ENCODE peak calls at places on chromosomes 12 and 14, in seven cellular contexts. One of them, this sample, is unnamed.

GRCh38 chr14:83779266-83779665 is 1750.7 kb upstream of the FLRT2 start:
- DNase-seq in neural progenitor cell: no peak
- DNase-seq in right lobe of liver: no peak
- DNase-seq in pancreas: no peak
- DNase-seq in A549: no peak
- DNase-seq in K562: no peak
- DNase-seq in stomach: no peak
- DNase-seq in this sample: no peak

GRCh38 chr14:58777541-58777979 is 139.8 kb downstream of the DACT1 start:
- DNase-seq in stomach: no peak
- DNase-seq in pancreas: no peak
- DNase-seq in A549: no peak
- DNase-seq in neural progenitor cell: peak
- DNase-seq in K562: no peak
- DNase-seq in right lobe of liver: no peak
- DNase-seq in this sample: no peak

GRCh38 chr12:105736498-105736897 is 402.3 kb downstream of the NUAK1 start:
- DNase-seq in neural progenitor cell: peak
- DNase-seq in K562: no peak
- DNase-seq in stomach: no peak
- DNase-seq in A549: no peak
- DNase-seq in right lobe of liver: no peak
- DNase-seq in pancreas: no peak
- DNase-seq in this sample: no peak

GRCh38 chr14:73394317-73394716 is 64.0 kb downstream of the NUMB start:
- DNase-seq in K562: no peak
- DNase-seq in neural progenitor cell: no peak
- DNase-seq in pancreas: no peak
- DNase-seq in stomach: no peak
- DNase-seq in A549: no peak
- DNase-seq in right lobe of liver: no peak
- DNase-seq in this sample: no peak

GRCh38 chr14:26286806-26287205 is 311.0 kb downstream of the NOVA1 start:
- DNase-seq in stomach: no peak
- DNase-seq in pancreas: no peak
- DNase-seq in K562: no peak
- DNase-seq in neural progenitor cell: no peak
- DNase-seq in right lobe of liver: no peak
- DNase-seq in A549: no peak
- DNase-seq in this sample: no peak

GRCh38 chr14:75578786-75579781 is 664 bp downstream of the FLVCR2 start:
- DNase-seq in neural progenitor cell: no peak
- DNase-seq in right lobe of liver: peak
- DNase-seq in stomach: no peak
- DNase-seq in A549: peak
- DNase-seq in pancreas: no peak
- DNase-seq in K562: no peak
- DNase-seq in this sample: peak

GRCh38 chr14:51546603-51547258 is 105.0 kb upstream of the FRMD6 start:
- DNase-seq in stomach: no peak
- DNase-seq in pancreas: no peak
- DNase-seq in A549: no peak
- DNase-seq in right lobe of liver: no peak
- DNase-seq in K562: no peak
- DNase-seq in neural progenitor cell: no peak
- DNase-seq in this sample: no peak

GRCh38 chr14:94542111-94542810 is 19.0 kb upstream of the SERPINA4 start:
- DNase-seq in stomach: no peak
- DNase-seq in neural progenitor cell: no peak
- DNase-seq in A549: no peak
- DNase-seq in pancreas: no peak
- DNase-seq in K562: no peak
- DNase-seq in right lobe of liver: no peak
- DNase-seq in this sample: no peak

GRCh38 chr12:8779862-8780261 is 42.6 kb upstream of the A2ML1 start:
- DNase-seq in stomach: no peak
- DNase-seq in right lobe of liver: no peak
- DNase-seq in neural progenitor cell: no peak
- DNase-seq in A549: no peak
- DNase-seq in pancreas: no peak
- DNase-seq in K562: no peak
- DNase-seq in this sample: no peak

GRCh38 chr14:76829650-76830421 is 3.6 kb downstream of the LRRC74A start:
- DNase-seq in stomach: peak
- DNase-seq in A549: no peak
- DNase-seq in pancreas: peak
- DNase-seq in right lobe of liver: no peak
- DNase-seq in neural progenitor cell: peak
- DNase-seq in K562: no peak
- DNase-seq in this sample: no peak

GRCh38 chr12:109592905-109593272 is 19.3 kb downstream of the MVK start:
- DNase-seq in neural progenitor cell: no peak
- DNase-seq in stomach: no peak
- DNase-seq in pancreas: no peak
- DNase-seq in right lobe of liver: no peak
- DNase-seq in A549: no peak
- DNase-seq in K562: no peak
- DNase-seq in this sample: no peak

GRCh38 chr12:43982544-43982943 is 146.7 kb downstream of the TMEM117 start:
- DNase-seq in pancreas: no peak
- DNase-seq in K562: no peak
- DNase-seq in neural progenitor cell: no peak
- DNase-seq in right lobe of liver: no peak
- DNase-seq in stomach: no peak
- DNase-seq in A549: no peak
- DNase-seq in this sample: no peak

GRCh38 chr12:43978546-43978945 is 142.7 kb downstream of the TMEM117 start:
- DNase-seq in K562: no peak
- DNase-seq in pancreas: no peak
- DNase-seq in neural progenitor cell: no peak
- DNase-seq in right lobe of liver: no peak
- DNase-seq in stomach: no peak
- DNase-seq in A549: no peak
- DNase-seq in this sample: no peak

GRCh38 chr12:43981726-43982125 is 145.8 kb downstream of the TMEM117 start:
- DNase-seq in pancreas: no peak
- DNase-seq in A549: no peak
- DNase-seq in K562: no peak
- DNase-seq in stomach: no peak
- DNase-seq in neural progenitor cell: no peak
- DNase-seq in right lobe of liver: no peak
- DNase-seq in this sample: no peak

GRCh38 chr12:43980627-43981191 is 144.8 kb downstream of the TMEM117 start:
- DNase-seq in right lobe of liver: no peak
- DNase-seq in neural progenitor cell: no peak
- DNase-seq in stomach: no peak
- DNase-seq in A549: no peak
- DNase-seq in pancreas: no peak
- DNase-seq in K562: no peak
- DNase-seq in this sample: no peak

GRCh38 chr12:43979450-43979849 is 143.6 kb downstream of the TMEM117 start:
- DNase-seq in K562: no peak
- DNase-seq in pancreas: no peak
- DNase-seq in stomach: no peak
- DNase-seq in right lobe of liver: no peak
- DNase-seq in A549: no peak
- DNase-seq in neural progenitor cell: no peak
- DNase-seq in this sample: no peak
- H3K27ac ChIP-seq in K562: no peak
- H3K27ac ChIP-seq in pancreas: no peak
- H3K27ac ChIP-seq in stomach: no peak
- H3K27ac ChIP-seq in right lobe of liver: no peak
- H3K27ac ChIP-seq in A549: no peak
- H3K27ac ChIP-seq in neural progenitor cell: no peak
- H3K27ac ChIP-seq in this sample: no peak

GRCh38 chr14:36426113-36426512 is 93.9 kb downstream of the NKX2-1 start:
- DNase-seq in pancreas: no peak
- DNase-seq in right lobe of liver: no peak
- DNase-seq in A549: no peak
- DNase-seq in K562: no peak
- DNase-seq in stomach: no peak
- DNase-seq in neural progenitor cell: no peak
- DNase-seq in this sample: no peak

GRCh38 chr14:36423430-36423829 is 96.6 kb downstream of the NKX2-1 start:
- DNase-seq in right lobe of liver: no peak
- DNase-seq in A549: no peak
- DNase-seq in K562: no peak
- DNase-seq in neural progenitor cell: peak
- DNase-seq in pancreas: no peak
- DNase-seq in stomach: no peak
- DNase-seq in this sample: no peak

GRCh38 chr14:36426836-36427235 is 93.2 kb downstream of the NKX2-1 start:
- DNase-seq in stomach: no peak
- DNase-seq in neural progenitor cell: no peak
- DNase-seq in K562: no peak
- DNase-seq in A549: no peak
- DNase-seq in right lobe of liver: no peak
- DNase-seq in pancreas: no peak
- DNase-seq in this sample: no peak

GRCh38 chr14:36428350-36428749 is 91.7 kb downstream of the NKX2-1 start:
- DNase-seq in pancreas: no peak
- DNase-seq in A549: no peak
- DNase-seq in neural progenitor cell: no peak
- DNase-seq in stomach: no peak
- DNase-seq in right lobe of liver: no peak
- DNase-seq in K562: no peak
- DNase-seq in this sample: no peak

DNA sequence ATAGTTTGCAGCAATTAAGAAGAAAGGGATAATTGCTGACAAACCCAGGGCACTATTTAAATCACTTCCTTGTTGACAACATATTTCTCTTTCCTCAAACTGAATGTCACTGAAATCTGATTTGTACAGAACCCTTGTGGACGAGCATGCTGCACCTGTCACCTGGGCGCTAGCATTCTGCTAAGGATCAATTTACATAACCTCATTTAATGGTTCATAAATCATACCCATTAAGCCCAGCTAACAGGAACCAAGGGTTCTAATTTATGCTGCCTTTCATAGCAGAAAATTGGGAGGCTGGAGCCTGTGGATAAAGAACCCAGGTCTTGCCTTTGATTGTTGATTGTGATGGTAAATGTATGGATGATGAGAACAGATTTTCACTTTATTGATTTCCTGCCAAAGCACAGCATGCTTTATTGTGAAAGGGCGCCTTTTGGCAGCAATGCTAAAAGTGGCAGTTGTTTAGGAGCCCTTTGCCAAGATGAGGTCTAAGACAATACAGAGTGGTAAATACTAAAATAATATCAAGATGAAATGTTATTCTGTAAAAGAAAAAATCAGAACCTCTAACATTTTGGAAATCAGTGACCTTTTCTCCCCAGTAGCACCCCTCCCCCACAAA is 95.4 kb downstream of the NKX2-1 start:
- DNase-seq in right lobe of liver: no peak
- DNase-seq in K562: no peak
- DNase-seq in neural progenitor cell: no peak
- DNase-seq in stomach: no peak
- DNase-seq in pancreas: no peak
- DNase-seq in A549: no peak
- DNase-seq in this sample: no peak
- H3K4me3 ChIP-seq in right lobe of liver: no peak
- H3K4me3 ChIP-seq in K562: no peak
- H3K4me3 ChIP-seq in neural progenitor cell: no peak
- H3K4me3 ChIP-seq in stomach: no peak
- H3K4me3 ChIP-seq in pancreas: no peak
- H3K4me3 ChIP-seq in A549: no peak
- H3K4me3 ChIP-seq in this sample: no peak

GRCh38 chr12:130079254-130079653 is 83.0 kb upstream of the FZD10 start:
- DNase-seq in right lobe of liver: no peak
- DNase-seq in neural progenitor cell: no peak
- DNase-seq in A549: no peak
- DNase-seq in K562: no peak
- DNase-seq in stomach: no peak
- DNase-seq in pancreas: no peak
- DNase-seq in this sample: no peak
- TF ChIP-seq CTCF in right lobe of liver: no peak
- TF ChIP-seq CTCF in neural progenitor cell: no peak
- TF ChIP-seq CTCF in A549: no peak
- TF ChIP-seq CTCF in K562: no peak
- TF ChIP-seq CTCF in stomach: no peak
- TF ChIP-seq CTCF in pancreas: no peak
- TF ChIP-seq CTCF in this sample: no peak

DNA sequence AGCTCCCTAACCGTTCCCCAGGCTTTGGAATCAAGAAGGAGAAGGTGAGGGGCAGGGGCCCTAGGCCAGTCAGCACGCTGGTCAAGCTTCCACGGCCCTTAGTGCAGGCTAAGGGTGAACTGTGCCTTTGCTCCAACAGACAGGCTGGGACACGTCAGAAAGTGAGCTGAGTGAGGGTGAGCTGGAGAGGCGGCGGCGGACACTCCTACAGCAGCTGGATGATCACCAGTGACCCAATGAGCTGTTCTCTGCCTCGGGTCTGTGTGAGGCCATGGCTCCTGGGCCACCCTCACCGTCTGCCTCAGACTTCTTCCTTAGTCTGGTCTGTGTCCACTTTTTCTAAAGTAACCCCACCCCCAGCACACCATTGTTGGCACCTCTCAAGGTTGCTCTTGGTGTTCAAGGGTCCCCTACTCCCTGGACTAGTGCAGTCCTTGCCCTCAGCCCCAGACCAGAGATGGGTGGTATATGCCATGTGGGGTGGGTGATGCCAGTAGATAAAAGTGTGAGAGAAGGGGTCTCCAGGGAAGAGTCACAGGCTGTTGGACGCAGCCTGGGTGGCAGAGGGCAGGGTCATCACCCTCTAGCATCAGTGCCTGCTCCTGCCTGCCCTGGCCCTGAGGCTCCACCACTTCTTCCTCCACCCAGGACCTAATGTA is 20.7 kb downstream of the PRPF40B start:
- DNase-seq in neural progenitor cell: no peak
- DNase-seq in A549: no peak
- DNase-seq in right lobe of liver: no peak
- DNase-seq in K562: no peak
- DNase-seq in stomach: no peak
- DNase-seq in pancreas: no peak
- DNase-seq in this sample: no peak
- H3K27ac ChIP-seq in neural progenitor cell: no peak
- H3K27ac ChIP-seq in A549: no peak
- H3K27ac ChIP-seq in right lobe of liver: no peak
- H3K27ac ChIP-seq in K562: peak
- H3K27ac ChIP-seq in stomach: peak
- H3K27ac ChIP-seq in pancreas: no peak
- H3K27ac ChIP-seq in this sample: peak

GRCh38 chr12:120444676-120445075 is 1.5 kb downstream of the TRIAP1 start:
- DNase-seq in stomach: no peak
- DNase-seq in K562: no peak
- DNase-seq in neural progenitor cell: no peak
- DNase-seq in A549: no peak
- DNase-seq in pancreas: no peak
- DNase-seq in right lobe of liver: no peak
- DNase-seq in this sample: no peak
- H3K4me3 ChIP-seq in stomach: no peak
- H3K4me3 ChIP-seq in K562: peak
- H3K4me3 ChIP-seq in neural progenitor cell: peak
- H3K4me3 ChIP-seq in A549: peak
- H3K4me3 ChIP-seq in pancreas: no peak
- H3K4me3 ChIP-seq in right lobe of liver: no peak
- H3K4me3 ChIP-seq in this sample: no peak